ENCODE peak calls at places on chromosomes 6 and 20, in five cellular contexts. One of them, this sample, is unnamed.

GRCh38 chr6:141097471-141097870 is 1035.3 kb upstream of the GJE1 start:
- DNase-seq in stromal cell of bone marrow: no peak
- DNase-seq in NCI-H460: no peak
- DNase-seq in C1 segment of cervical spinal cord: no peak
- DNase-seq in fibroblast of pulmonary artery: peak
- DNase-seq in this sample: no peak

GRCh38 chr6:133242761-133243590 is 1.8 kb downstream of the EYA4 start:
- DNase-seq in stromal cell of bone marrow: no peak
- DNase-seq in NCI-H460: no peak
- DNase-seq in C1 segment of cervical spinal cord: peak
- DNase-seq in fibroblast of pulmonary artery: no peak
- DNase-seq in this sample: no peak

GRCh38 chr6:168390746-168391400 is 50.1 kb upstream of the SMOC2 start:
- DNase-seq in stromal cell of bone marrow: no peak
- DNase-seq in NCI-H460: no peak
- DNase-seq in C1 segment of cervical spinal cord: no peak
- DNase-seq in fibroblast of pulmonary artery: no peak
- DNase-seq in this sample: no peak

GRCh38 chr6:75130784-75131183 is 75.1 kb downstream of the COL12A1 start:
- DNase-seq in stromal cell of bone marrow: no peak
- DNase-seq in NCI-H460: no peak
- DNase-seq in C1 segment of cervical spinal cord: no peak
- DNase-seq in fibroblast of pulmonary artery: peak
- DNase-seq in this sample: no peak

GRCh38 chr20:10307359-10307735 is 88.7 kb downstream of the SNAP25 start:
- DNase-seq in stromal cell of bone marrow: no peak
- DNase-seq in NCI-H460: no peak
- DNase-seq in C1 segment of cervical spinal cord: no peak
- DNase-seq in fibroblast of pulmonary artery: peak
- DNase-seq in this sample: no peak

GRCh38 chr6:46103437-46103836 is 26.4 kb upstream of the ENPP4 start:
- DNase-seq in stromal cell of bone marrow: no peak
- DNase-seq in NCI-H460: no peak
- DNase-seq in C1 segment of cervical spinal cord: no peak
- DNase-seq in fibroblast of pulmonary artery: no peak
- DNase-seq in this sample: no peak

GRCh38 chr6:88748141-88748540 is 215.3 kb downstream of the RNGTT start:
- DNase-seq in stromal cell of bone marrow: no peak
- DNase-seq in NCI-H460: no peak
- DNase-seq in C1 segment of cervical spinal cord: no peak
- DNase-seq in fibroblast of pulmonary artery: peak
- DNase-seq in this sample: no peak

GRCh38 chr6:11711644-11711993 is 67.0 kb downstream of the ADTRP start:
- DNase-seq in stromal cell of bone marrow: no peak
- DNase-seq in NCI-H460: no peak
- DNase-seq in C1 segment of cervical spinal cord: no peak
- DNase-seq in fibroblast of pulmonary artery: no peak
- DNase-seq in this sample: no peak

GRCh38 chr6:11354019-11354418 is 121.6 kb upstream of the NEDD9 start:
- DNase-seq in stromal cell of bone marrow: peak
- DNase-seq in NCI-H460: no peak
- DNase-seq in C1 segment of cervical spinal cord: no peak
- DNase-seq in fibroblast of pulmonary artery: peak
- DNase-seq in this sample: peak

GRCh38 chr6:2376429-2377355 is 131.3 kb upstream of the GMDS start:
- DNase-seq in stromal cell of bone marrow: peak
- DNase-seq in NCI-H460: peak
- DNase-seq in C1 segment of cervical spinal cord: peak
- DNase-seq in fibroblast of pulmonary artery: no peak
- DNase-seq in this sample: no peak

GRCh38 chr6:130525378-130525777 is 159.6 kb downstream of the TMEM200A start:
- DNase-seq in stromal cell of bone marrow: no peak
- DNase-seq in NCI-H460: no peak
- DNase-seq in C1 segment of cervical spinal cord: no peak
- DNase-seq in fibroblast of pulmonary artery: no peak
- DNase-seq in this sample: no peak

GRCh38 chr20:59455392-59456341 is 148.7 kb upstream of the PHACTR3 start:
- DNase-seq in stromal cell of bone marrow: peak
- DNase-seq in NCI-H460: peak
- DNase-seq in C1 segment of cervical spinal cord: peak
- DNase-seq in fibroblast of pulmonary artery: peak
- DNase-seq in this sample: peak

GRCh38 chr6:50087231-50087954 is 37.7 kb upstream of the DEFB112 start:
- DNase-seq in stromal cell of bone marrow: peak
- DNase-seq in NCI-H460: no peak
- DNase-seq in C1 segment of cervical spinal cord: no peak
- DNase-seq in fibroblast of pulmonary artery: peak
- DNase-seq in this sample: no peak

GRCh38 chr20:51042064-51042463 is 19.2 kb upstream of the KCNG1 start:
- DNase-seq in stromal cell of bone marrow: no peak
- DNase-seq in NCI-H460: no peak
- DNase-seq in C1 segment of cervical spinal cord: no peak
- DNase-seq in fibroblast of pulmonary artery: no peak
- DNase-seq in this sample: no peak

GRCh38 chr20:64255361-64256281 is at the start of gene PCMTD2:
- DNase-seq in stromal cell of bone marrow: peak
- DNase-seq in NCI-H460: peak
- DNase-seq in C1 segment of cervical spinal cord: peak
- DNase-seq in fibroblast of pulmonary artery: peak
- DNase-seq in this sample: peak